ENCODE peak calls at places on chromosomes 3 and 15, in five cellular contexts. U, Y, P, A and Q are unnamed samples.

GRCh38 chr3:119018690-119019463 is 15.8 kb downstream of the IGSF11 start:
- DNase-seq in U (no peak), Y (no peak), P (no peak), A (no peak), Q (no peak)

GRCh38 chr15:31228980-31229826 is 97.4 kb upstream of the KLF13 start:
- DNase-seq in U (peak), Y (no peak), P (no peak), A (no peak), Q (no peak)

GRCh38 chr15:76336254-76337046 is at the start of gene ISL2:
- DNase-seq in U (peak), Y (no peak), P (no peak), A (peak), Q (peak)

GRCh38 chr3:120200836-120201235 is 84.2 kb downstream of the GPR156 start:
- DNase-seq in U (peak), Y (no peak), P (no peak), A (no peak), Q (no peak)

GRCh38 chr3:195699860-195700259 is 20.9 kb upstream of the MUC20 start:
- DNase-seq in U (no peak), Y (no peak), P (no peak), A (no peak), Q (no peak)

GRCh38 chr3:172675371-172676193 is 35.3 kb downstream of the NCEH1 start:
- DNase-seq in U (peak), Y (no peak), P (no peak), A (no peak), Q (peak)

GRCh38 chr3:18080198-18080689 is 337.8 kb upstream of the TBC1D5 start:
- DNase-seq in U (no peak), Y (no peak), P (no peak), A (no peak), Q (peak)

GRCh38 chr15:58732620-58733363 is 16.7 kb downstream of the ADAM10 start:
- DNase-seq in U (no peak), Y (no peak), P (no peak), A (no peak), Q (no peak)

GRCh38 chr15:88727439-88727838 is 75.8 kb upstream of the ACAN start:
- DNase-seq in U (no peak), Y (no peak), P (no peak), A (no peak), Q (no peak)

GRCh38 chr15:63369766-63370165 is 11.9 kb downstream of the CA12 start:
- DNase-seq in U (no peak), Y (no peak), P (no peak), A (no peak), Q (no peak)

GRCh38 chr15:41394924-41395323 is 7.4 kb downstream of the NDUFAF1 start:
- DNase-seq in U (no peak), Y (no peak), P (no peak), A (no peak), Q (no peak)

GRCh38 chr3:135051409-135051946 is 256.4 kb downstream of the EPHB1 start:
- DNase-seq in U (no peak), Y (no peak), P (no peak), A (no peak), Q (no peak)

GRCh38 chr3:154040283-154040682 is 80.9 kb upstream of the ARHGEF26 start:
- DNase-seq in U (no peak), Y (no peak), P (no peak), A (no peak), Q (peak)

GRCh38 chr3:111981457-111981763 is 2.6 kb downstream of the ABHD10 start:
- DNase-seq in U (no peak), Y (no peak), P (no peak), A (no peak), Q (no peak)

GRCh38 chr3:71251156-71251775 is 332.3 kb downstream of the FOXP1 start:
- DNase-seq in U (no peak), Y (no peak), P (no peak), A (no peak), Q (peak)

GRCh38 chr15:62296756-62297507 is 131.8 kb upstream of the C2CD4B start:
- DNase-seq in U (peak), Y (no peak), P (no peak), A (no peak), Q (no peak)
- TF ChIP-seq CTCF in U (peak), Y (no peak), P (no peak), A (no peak), Q (no peak)

GRCh38 chr15:40087991-40088928 is 20.4 kb downstream of the BMF start:
- DNase-seq in U (no peak), Y (no peak), P (no peak), A (no peak), Q (peak)
- H3K4me3 ChIP-seq in U (peak), Y (no peak), P (no peak), A (no peak), Q (no peak)

GRCh38 chr15:61118885-61119284 is 110.2 kb downstream of the RORA start:
- DNase-seq in U (peak), Y (no peak), P (no peak), A (no peak), Q (no peak)
- TF ChIP-seq CTCF in U (peak), Y (peak), P (no peak), A (no peak), Q (no peak)

GRCh38 chr3:29285356-29286070 is 4.6 kb downstream of the RBMS3 start:
- DNase-seq in U (no peak), Y (no peak), P (no peak), A (no peak), Q (peak)
- H3K4me3 ChIP-seq in U (no peak), Y (peak), P (peak), A (peak), Q (peak)

GRCh38 chr3:161503271-161503670 is 6.7 kb downstream of the OTOL1 start:
- DNase-seq in U (no peak), Y (no peak), P (no peak), A (no peak), Q (no peak)

GRCh38 chr3:161510510-161511260 is 14.1 kb downstream of the OTOL1 start:
- DNase-seq in U (no peak), Y (no peak), P (no peak), A (no peak), Q (no peak)

GRCh38 chr3:161508852-161509477 is 12.4 kb downstream of the OTOL1 start:
- DNase-seq in U (no peak), Y (no peak), P (no peak), A (no peak), Q (peak)
- TF ChIP-seq CTCF in U (peak), Y (peak), P (no peak), A (peak), Q (no peak)

GRCh38 chr15:99673118-99673517 is 60.1 kb downstream of the LYSMD4 start:
- DNase-seq in U (no peak), Y (no peak), P (no peak), A (no peak), Q (no peak)
- H3K4me3 ChIP-seq in U (no peak), Y (no peak), P (no peak), A (no peak), Q (no peak)

DNA sequence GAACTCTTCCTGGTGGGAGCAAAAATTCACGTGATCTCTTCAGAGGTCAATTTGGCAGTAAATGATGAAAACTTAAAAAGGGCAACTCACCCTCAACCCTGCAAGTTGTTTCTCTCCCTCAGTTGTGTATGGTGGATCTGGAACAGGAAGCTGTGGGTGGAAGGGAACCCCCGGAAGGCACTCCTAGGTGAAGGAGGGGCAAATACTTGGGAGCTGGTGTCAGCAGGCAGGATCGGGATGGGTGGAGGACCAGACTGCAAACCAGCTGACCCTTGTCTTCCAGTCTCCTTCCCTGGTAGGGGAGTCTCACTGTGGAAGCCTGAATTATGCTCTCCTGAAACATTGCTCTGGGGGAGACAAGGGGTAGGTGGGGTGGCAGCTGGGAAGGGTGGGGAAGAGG is 33.5 kb downstream of the PRR23E start:
- DNase-seq in U (no peak), Y (no peak), P (no peak), A (no peak), Q (no peak)
- TF ChIP-seq CTCF in U (no peak), Y (no peak), P (no peak), A (no peak), Q (no peak)

DNA sequence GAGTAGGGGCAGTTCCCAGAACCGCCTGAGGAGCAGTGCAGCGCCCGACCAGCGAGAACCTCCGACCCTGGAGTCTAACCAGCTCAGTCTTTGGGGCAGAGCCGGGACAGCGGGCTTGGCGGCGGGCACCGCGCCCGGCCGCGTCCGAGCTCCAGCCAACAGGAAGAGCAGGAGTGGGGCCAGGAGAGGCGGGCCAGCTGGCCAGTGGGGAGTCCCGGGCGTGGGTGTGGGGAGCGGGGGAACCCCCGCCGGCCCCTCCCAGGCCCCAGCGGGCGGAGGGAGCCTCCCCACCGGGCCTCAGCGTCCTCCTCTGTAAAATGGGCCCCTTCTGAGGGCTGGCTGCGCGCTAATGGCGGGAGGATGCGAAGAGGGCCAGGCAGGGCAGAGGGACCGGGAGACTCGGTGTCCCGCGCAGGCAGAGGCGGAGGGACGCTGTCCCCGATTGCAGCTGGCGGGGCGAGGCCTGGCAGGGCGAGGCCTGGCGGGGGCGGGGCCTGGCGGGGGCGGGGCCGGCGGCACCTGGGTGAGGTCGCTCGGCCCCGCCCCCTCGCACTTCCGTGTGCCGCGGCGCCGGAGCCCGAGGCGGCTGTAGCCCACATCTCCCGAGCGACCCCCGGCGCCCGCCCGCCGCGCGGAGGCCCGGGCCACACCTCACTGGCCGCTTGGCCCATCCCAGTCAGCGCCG is at the start of gene PRKCD:
- DNase-seq in U (peak), Y (no peak), P (peak), A (peak), Q (peak)
- H3K4me3 ChIP-seq in U (peak), Y (peak), P (peak), A (peak), Q (peak)